ENCODE peak calls at places on chromosomes 6 and 20, in five cellular contexts. P is effector CD4-positive, alpha-beta T cell; Q is epithelial cell of esophagus; I is caudate nucleus; U is adipocyte. T is an unnamed sample.
A peak's percentile ranks its signal among the peaks of the same experiment; 100 is the strongest.

GRCh38 chr20:11271319-11271718 is 597.5 kb upstream of the JAG1 start:
- DNase-seq in U (no peak), I (no peak), P (no peak), Q (no peak), T (no peak)

GRCh38 chr6:19753822-19754221 is 83.3 kb upstream of the ID4 start:
- DNase-seq in I (no peak), P (no peak), U (no peak), Q (no peak), T (no peak)

GRCh38 chr6:43608310-43608763 is 20.7 kb downstream of the GTPBP2 start:
- DNase-seq in Q (peak; percentile 77), U (peak; percentile 93), I (no peak), P (peak; percentile 43), T (peak; percentile 45)

GRCh38 chr20:23637282-23638221 is at the start of gene CST3:
- DNase-seq in P (no peak), I (peak; percentile 50), U (peak; percentile 95), Q (peak; percentile 90), T (peak; percentile 82)

GRCh38 chr6:164640946-164641345 is 668.5 kb downstream of the C6orf118 start:
- DNase-seq in U (no peak), P (no peak), Q (no peak), I (peak; percentile 37), T (no peak)

GRCh38 chr6:33161354-33162320 is 30.6 kb downstream of the COL11A2 start:
- DNase-seq in U (peak; percentile 93), Q (peak; percentile 59), I (peak; percentile 31), P (peak; percentile 74), T (peak; percentile 42)

GRCh38 chr20:47878601-47879004 is 93.3 kb upstream of the SULF2 start:
- DNase-seq in U (no peak), P (no peak), I (no peak), Q (peak; percentile 36), T (peak; percentile 13)

GRCh38 chr6:170438402-170438753 is 114.7 kb downstream of the PSMB1 start:
- DNase-seq in U (peak; percentile 99), P (no peak), Q (peak; percentile 100), I (peak; percentile 19), T (peak; percentile 100)

GRCh38 chr20:7924692-7925091 is 15.6 kb downstream of the HAO1 start:
- DNase-seq in I (no peak), U (peak; percentile 80), Q (peak; percentile 90), P (no peak), T (peak; percentile 87)